ENCODE peak calls at places on chromosomes 7 and 10, in ten cellular contexts. I, G, R, E, W, J, M, K, X and T are unnamed samples.

GRCh38 chr10:74690393-74690792 is 136.0 kb upstream of the KAT6B start:
- DNase-seq in J (no peak), R (no peak), E (no peak), M (no peak), G (no peak), X (no peak), K (no peak), W (no peak), I (no peak), T (no peak)

GRCh38 chr7:108253275-108254044 is 123.3 kb upstream of the LAMB4 start:
- DNase-seq in G (no peak), J (no peak), R (no peak), E (no peak), M (no peak), X (no peak), K (peak; percentile 70), I (no peak), W (no peak), T (no peak)

GRCh38 chr7:77903597-77903996 is 105.0 kb downstream of the PHTF2 start:
- DNase-seq in I (no peak), R (no peak), K (peak; percentile 24), X (no peak), M (no peak), J (no peak), E (no peak), W (no peak), G (no peak), T (no peak)

GRCh38 chr10:132965411-132966057 is 23.2 kb upstream of the CFAP46 start:
- DNase-seq in W (no peak), R (no peak), G (no peak), X (no peak), J (no peak), M (no peak), I (no peak), E (no peak), K (no peak), T (no peak)

GRCh38 chr7:66697451-66698438 is 42.8 kb upstream of the RABGEF1 start:
- DNase-seq in M (no peak), X (no peak), K (peak; percentile 77), I (no peak), E (peak; percentile 19), J (no peak), W (peak; percentile 48), G (no peak), R (no peak), T (no peak)

GRCh38 chr10:31808258-31809218 is 120.1 kb downstream of the ARHGAP12 start:
- DNase-seq in E (no peak), M (peak; percentile 44), K (peak; percentile 82), J (no peak), G (peak; percentile 47), R (no peak), X (peak; percentile 11), I (peak; percentile 6), W (peak; percentile 39), T (peak; percentile 53)

GRCh38 chr10:99938563-99938962 is 71.2 kb downstream of the DNMBP start:
- DNase-seq in G (no peak), M (no peak), R (no peak), W (no peak), I (no peak), E (no peak), X (no peak), K (no peak), J (no peak), T (no peak)

GRCh38 chr7:16604054-16604453 is 41.5 kb downstream of the ANKMY2 start:
- DNase-seq in G (no peak), K (peak; percentile 51), W (no peak), M (no peak), R (no peak), I (no peak), E (no peak), J (no peak), X (no peak), T (no peak)

GRCh38 chr7:55561756-55562155 is 10.5 kb downstream of the VOPP1 start:
- DNase-seq in K (no peak), R (no peak), E (no peak), I (no peak), G (no peak), X (no peak), M (no peak), W (no peak), J (no peak), T (no peak)

GRCh38 chr7:55567495-55568070 is 4.7 kb downstream of the VOPP1 start:
- DNase-seq in M (no peak), E (no peak), W (no peak), K (no peak), R (no peak), I (no peak), G (no peak), J (no peak), X (no peak), T (no peak)

GRCh38 chr7:55558962-55559920 is 13.1 kb downstream of the VOPP1 start:
- DNase-seq in W (no peak), M (no peak), R (no peak), K (no peak), I (no peak), X (no peak), E (no peak), J (no peak), G (no peak), T (no peak)

GRCh38 chr7:55565693-55566092 is 6.6 kb downstream of the VOPP1 start:
- DNase-seq in W (no peak), K (no peak), M (no peak), I (peak; percentile 48), E (no peak), J (no peak), X (no peak), G (no peak), R (no peak), T (no peak)

DNA sequence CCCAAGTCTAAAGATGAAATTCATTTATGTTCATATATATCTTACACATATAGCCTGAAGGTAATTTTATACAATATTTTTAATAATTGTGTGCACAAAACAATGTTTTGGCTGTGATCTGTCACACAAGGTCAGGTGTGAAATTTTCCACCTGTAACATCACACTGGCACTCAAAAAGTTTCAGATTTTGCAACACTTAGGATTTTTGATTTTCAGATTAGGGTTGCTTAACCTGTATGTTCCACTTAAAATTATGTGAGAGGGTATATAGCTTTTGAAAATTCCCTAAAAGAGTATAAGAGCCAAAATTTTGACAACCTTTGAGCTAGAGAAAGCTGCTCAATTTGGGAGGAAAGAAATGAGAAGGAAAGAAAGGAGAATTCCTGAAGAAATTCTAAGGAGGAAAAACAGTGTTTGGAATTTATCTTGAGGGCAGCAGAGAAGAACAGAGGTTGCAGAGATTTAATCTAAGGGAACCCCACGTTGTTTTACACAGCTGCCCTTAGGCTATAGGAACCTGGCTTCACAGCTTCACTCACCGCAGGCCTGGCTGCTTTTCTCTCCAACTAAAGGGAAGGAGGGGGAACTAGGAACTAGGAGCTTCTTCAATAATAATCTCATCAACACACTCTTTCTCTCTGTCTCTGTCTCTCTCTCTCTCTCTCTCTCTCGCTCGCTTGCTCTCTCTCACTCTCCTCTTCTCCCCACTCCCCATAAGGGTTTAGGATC is 8.5 kb downstream of the VOPP1 start:
- DNase-seq in M (no peak), W (no peak), K (no peak), R (no peak), I (no peak), X (no peak), G (no peak), J (no peak), E (no peak), T (no peak)
- H3K4me3 ChIP-seq in M (no peak overlapping the region), W (no peak overlapping the region), K (no peak overlapping the region), R (no peak overlapping the region), I (no peak overlapping the region), X (no peak overlapping the region), G (no peak overlapping the region), J (no peak overlapping the region), E (no peak overlapping the region), T (no peak overlapping the region)

GRCh38 chr10:30186371-30186875 is 127.0 kb upstream of the JCAD start:
- DNase-seq in I (no peak), X (peak; percentile 12), J (no peak), R (no peak), M (no peak), G (no peak), W (peak; percentile 24), E (no peak), K (peak; percentile 21), T (no peak)
- TF ChIP-seq CTCF in I (peak; percentile 27), X (no peak), J (no peak), R (no peak), M (peak; percentile 29), G (peak; percentile 22), W (peak; percentile 53), E (peak; percentile 35), K (peak; percentile 38), T (peak; percentile 22)

GRCh38 chr10:1160561-1160961 is 104.4 kb downstream of the WDR37 start:
- DNase-seq in I (no peak), J (peak; percentile 46), K (no peak), X (no peak), R (no peak), M (no peak), W (no peak), G (no peak), E (no peak), T (no peak)

GRCh38 chr10:1157615-1157933 is 101.4 kb downstream of the WDR37 start:
- DNase-seq in M (no peak), G (no peak), W (no peak), I (no peak), J (no peak), K (no peak), X (no peak), R (no peak), E (no peak), T (no peak)

GRCh38 chr10:1158066-1158465 is 101.9 kb downstream of the WDR37 start:
- DNase-seq in W (no peak), K (no peak), J (no peak), M (no peak), X (no peak), R (no peak), E (no peak), G (no peak), I (no peak), T (no peak)

GRCh38 chr10:1156921-1157614 is 100.9 kb downstream of the WDR37 start:
- DNase-seq in X (no peak), I (no peak), J (no peak), E (no peak), W (no peak), G (no peak), K (no peak), R (no peak), M (no peak), T (no peak)

DNA sequence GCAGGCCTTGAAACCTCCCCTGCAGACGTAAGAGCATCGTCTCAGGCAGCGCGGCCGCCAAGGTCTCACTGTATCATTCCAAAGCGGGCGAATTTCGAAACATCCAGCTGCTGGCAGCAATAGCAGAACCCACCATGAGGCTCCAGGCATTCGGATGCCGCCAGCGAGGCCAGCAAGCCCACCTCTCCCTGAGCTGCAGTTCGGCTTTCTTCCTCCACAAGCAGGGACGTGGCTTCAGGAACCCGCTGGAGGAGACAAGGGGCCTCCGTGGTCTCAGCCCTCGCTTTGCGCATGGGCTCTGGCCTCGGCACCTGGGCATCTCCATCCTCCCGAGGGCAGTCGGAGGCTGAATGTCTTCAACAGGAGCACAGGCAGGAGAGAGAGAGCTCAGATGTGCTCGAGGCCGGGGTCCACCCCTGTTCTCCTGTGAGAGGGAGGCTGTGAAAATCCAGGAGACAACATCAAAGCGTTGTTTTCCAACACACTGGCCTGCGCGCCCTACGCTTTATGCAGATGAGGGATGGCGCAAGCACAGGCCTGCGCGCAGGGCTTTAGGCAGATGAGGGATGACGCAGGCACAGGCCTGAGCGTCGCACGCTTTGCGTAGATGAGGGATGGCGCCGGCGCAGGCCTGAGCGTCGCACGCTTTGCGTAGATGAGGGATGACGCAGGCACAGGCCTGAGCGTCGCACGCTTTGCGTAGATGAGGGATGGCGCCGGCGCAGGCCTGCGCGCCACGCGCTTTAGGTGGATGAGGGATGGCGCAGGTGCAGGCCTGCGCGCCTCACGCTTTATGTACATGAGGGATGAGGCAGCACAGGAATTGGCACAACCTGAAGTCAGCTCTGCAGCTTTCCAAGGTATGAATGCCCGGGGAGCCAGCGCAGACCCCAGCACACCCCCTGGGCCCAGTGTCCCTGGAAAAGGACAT is 103.2 kb downstream of the WDR37 start:
- DNase-seq in K (no peak), X (no peak), E (no peak), M (no peak), W (no peak), G (no peak), R (no peak), J (peak; percentile 51), I (no peak), T (no peak)
- H3K4me3 ChIP-seq in K (no peak overlapping the region), X (no peak overlapping the region), E (no peak overlapping the region), M (no peak overlapping the region), W (no peak overlapping the region), G (no peak overlapping the region), R (no peak overlapping the region), J (no peak overlapping the region), I (no peak overlapping the region), T (no peak overlapping the region)

GRCh38 chr10:60618861-60619260 is 159.4 kb upstream of the CDK1 start:
- DNase-seq in I (no peak), K (no peak), X (no peak), M (no peak), W (no peak), J (no peak), E (no peak), G (no peak), R (no peak), T (no peak)
- TF ChIP-seq CTCF in I (no peak), K (no peak), X (no peak), M (no peak), W (peak; percentile 34), J (no peak), E (no peak), G (no peak), R (no peak), T (no peak)